ENCODE peak calls at places on chromosomes 16 and 17, in ten cellular contexts. X is lower lobe of right lung, P is breast epithelium, N is pancreas, Z is ascending aorta, R is PC-3, F is GM23338, S is adrenal gland, K is right atrium auricular region, V is body of pancreas. T is an unnamed sample.

GRCh38 chr16:83967838-83968482 is at the start of gene NECAB2:
- DNase-seq in X (peak; percentile 66), P (no peak), N (no peak), Z (no peak), R (peak; percentile 38), F (peak; percentile 56), S (peak; percentile 53), K (no peak), V (peak; percentile 38), T (peak; percentile 62)

GRCh38 chr17:75634754-75635609 is 1.7 kb downstream of the SMIM5 start:
- DNase-seq in X (peak; percentile 42), P (no peak), N (no peak), Z (no peak), R (no peak), F (no peak), S (no peak), K (no peak), V (no peak), T (no peak)

GRCh38 chr17:8832711-8833352 is 33.7 kb upstream of the MFSD6L start:
- DNase-seq in X (peak; percentile 57), P (no peak), N (no peak), Z (no peak), R (no peak), F (peak; percentile 85), S (no peak), K (no peak), V (no peak), T (no peak)

GRCh38 chr16:11205754-11206459 is 50.1 kb downstream of the SOCS1 start:
- DNase-seq in X (no peak), P (no peak), N (no peak), Z (no peak), R (no peak), F (peak; percentile 38), S (no peak), K (no peak), V (no peak), T (no peak)

GRCh38 chr17:45052052-45052772 is 780 bp upstream of the DCAKD start:
- DNase-seq in X (peak; percentile 55), P (no peak), N (peak; percentile 46), Z (peak; percentile 71), R (peak; percentile 27), F (peak; percentile 52), S (peak; percentile 61), K (no peak), V (peak; percentile 54), T (no peak)

GRCh38 chr17:45227631-45228120 is 6.0 kb downstream of the FMNL1 start:
- DNase-seq in X (no peak), P (no peak), N (no peak), Z (no peak), R (no peak), F (no peak), S (no peak), K (no peak), V (no peak), T (no peak)

GRCh38 chr17:39236383-39236927 is 10.7 kb upstream of the STAC2 start:
- DNase-seq in X (no peak), P (no peak), N (no peak), Z (peak; percentile 51), R (no peak), F (no peak), S (no peak), K (no peak), V (no peak), T (no peak)

GRCh38 chr16:66223176-66223780 is 143.2 kb upstream of the CDH5 start:
- DNase-seq in X (no peak), P (no peak), N (no peak), Z (peak; percentile 62), R (no peak), F (no peak), S (no peak), K (no peak), V (no peak), T (no peak)

GRCh38 chr16:57998484-57998883 is 2.0 kb downstream of the ZNF319 start:
- DNase-seq in X (peak; percentile 79), P (no peak), N (no peak), Z (no peak), R (peak; percentile 45), F (no peak), S (no peak), K (no peak), V (no peak), T (peak; percentile 46)

GRCh38 chr16:56311208-56312027 is 113.9 kb downstream of the AMFR start:
- DNase-seq in X (no peak), P (no peak), N (no peak), Z (no peak), R (no peak), F (peak; percentile 35), S (no peak), K (no peak), V (no peak), T (no peak)

GRCh38 chr17:34201225-34201624 is 53.9 kb upstream of the CCL2 start:
- DNase-seq in X (no peak), P (no peak), N (no peak), Z (no peak), R (no peak), F (no peak), S (no peak), K (no peak), V (no peak), T (no peak)

GRCh38 chr16:19114359-19115147 is 789 bp downstream of the ITPRIPL2 start:
- DNase-seq in X (peak; percentile 78), P (peak; percentile 68), N (peak; percentile 55), Z (peak; percentile 71), R (peak; percentile 34), F (peak; percentile 84), S (peak; percentile 74), K (peak; percentile 74), V (peak; percentile 53), T (peak; percentile 62)

GRCh38 chr17:57668332-57668731 is 76.8 kb downstream of the CCDC182 start:
- DNase-seq in X (no peak), P (peak; percentile 1), N (no peak), Z (peak; percentile 13), R (no peak), F (no peak), S (peak; percentile 0), K (peak; percentile 32), V (no peak), T (no peak)
- H3K4me1 ChIP-seq in X (peaks cover 13% of the 10 kb centered on the region), P (no peaks in the 10 kb centered on the region), N (no peaks in the 10 kb centered on the region), Z (no peaks in the 10 kb centered on the region), R (peaks cover 12% of the 10 kb centered on the region), F (peaks cover 28% of the 10 kb centered on the region), S (peaks cover 51% of the 10 kb centered on the region), K (no peaks in the 10 kb centered on the region), V (peaks cover 11% of the 10 kb centered on the region), T (peaks cover 40% of the 10 kb centered on the region)

DNA sequence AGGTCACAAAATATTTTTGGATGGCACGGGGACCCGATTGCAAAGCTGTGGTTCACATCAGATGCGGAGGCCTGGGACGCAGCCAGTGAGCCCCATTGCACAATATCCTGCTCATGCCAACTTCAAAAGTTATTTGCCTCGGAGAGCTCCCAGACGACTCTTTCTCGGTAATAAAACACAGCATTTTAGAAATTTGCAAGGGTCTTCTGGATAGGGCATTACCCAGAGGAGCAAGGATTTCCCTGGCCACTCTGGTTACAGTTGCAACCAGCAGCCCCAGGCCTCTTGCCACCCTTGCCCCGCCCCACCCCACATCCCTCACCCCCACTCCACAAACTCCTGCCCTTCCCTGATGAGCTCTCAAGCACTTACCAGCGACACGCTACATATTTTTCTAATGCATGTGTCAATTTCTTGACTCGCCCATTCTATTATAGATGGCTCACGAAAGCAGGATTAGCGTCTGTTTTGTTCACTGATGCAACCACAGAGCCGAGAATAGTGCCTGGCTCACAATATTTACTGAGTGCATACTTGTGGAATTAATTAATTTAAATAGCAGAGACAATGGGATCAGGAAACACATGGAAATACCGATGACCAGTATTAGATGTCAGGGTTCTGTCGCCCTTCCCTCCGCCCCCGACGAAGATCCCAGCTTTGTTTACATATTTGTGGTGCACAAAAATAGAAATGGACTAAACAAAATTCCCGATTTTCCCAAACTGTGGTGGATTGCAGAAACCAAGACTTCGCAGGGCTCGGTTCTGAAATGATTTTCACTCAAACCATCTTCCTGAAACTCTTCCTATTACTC is 62.4 kb downstream of the ADCY9 start:
- DNase-seq in X (peak; percentile 71), P (peak; percentile 86), N (peak; percentile 57), Z (peak; percentile 91), R (peak; percentile 39), F (no peak), S (peak; percentile 85), K (no peak), V (peak; percentile 70), T (peak; percentile 71)
- H3K4me3 ChIP-seq in X (peak overlapping the region; percentile 31), P (peak overlapping the region; percentile 44), N (no peak overlapping the region), Z (peak overlapping the region; percentile 50), R (peak overlapping the region; percentile 51), F (no peak overlapping the region), S (no peak overlapping the region), K (no peak overlapping the region), V (no peak overlapping the region), T (peak overlapping the region; percentile 55)

DNA sequence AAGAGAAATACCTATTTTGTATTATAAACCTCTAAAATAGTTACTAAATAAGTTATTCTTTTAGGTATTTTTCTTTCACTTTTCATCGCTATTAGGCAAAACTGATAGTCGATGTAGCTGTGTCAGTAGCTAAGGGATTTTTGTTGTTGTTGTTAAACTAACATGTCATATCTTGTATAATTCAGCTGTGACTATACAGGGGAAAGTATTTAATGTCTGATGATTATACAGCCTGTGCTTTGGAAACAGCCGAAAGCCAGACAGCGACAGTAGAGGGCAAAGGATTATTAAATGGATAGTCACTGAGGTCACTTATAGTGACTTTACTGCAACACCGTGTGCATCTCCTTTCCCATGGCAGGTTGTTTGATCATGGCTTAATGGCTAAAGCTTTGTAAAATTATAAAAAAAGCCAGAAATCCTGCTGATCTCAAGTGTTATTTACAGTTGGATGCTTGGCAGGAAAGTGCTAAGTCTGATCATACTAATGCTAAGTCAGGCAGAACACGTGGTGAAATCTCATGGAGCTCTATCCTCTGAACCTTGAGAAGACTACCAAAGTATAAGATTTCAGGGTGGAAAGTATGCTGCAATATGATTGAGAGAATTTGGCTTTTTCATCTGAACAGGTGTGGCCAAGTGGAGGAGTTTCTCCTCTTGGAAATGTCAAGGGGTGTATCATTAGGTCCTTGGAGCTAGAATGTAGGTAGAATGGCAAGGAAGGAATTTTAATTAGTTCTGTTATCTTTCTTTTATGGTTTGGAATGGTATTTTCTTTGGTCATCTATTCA is 88.4 kb downstream of the FTO start:
- DNase-seq in X (no peak), P (no peak), N (no peak), Z (no peak), R (no peak), F (no peak), S (no peak), K (no peak), V (no peak), T (no peak)
- H3K27ac ChIP-seq in X (no peak overlapping the region), P (no peak overlapping the region), N (no peak overlapping the region), Z (no peak overlapping the region), R (no peak overlapping the region), F (no peak overlapping the region), S (no peak overlapping the region), K (no peak overlapping the region), V (no peak overlapping the region), T (no peak overlapping the region)

DNA sequence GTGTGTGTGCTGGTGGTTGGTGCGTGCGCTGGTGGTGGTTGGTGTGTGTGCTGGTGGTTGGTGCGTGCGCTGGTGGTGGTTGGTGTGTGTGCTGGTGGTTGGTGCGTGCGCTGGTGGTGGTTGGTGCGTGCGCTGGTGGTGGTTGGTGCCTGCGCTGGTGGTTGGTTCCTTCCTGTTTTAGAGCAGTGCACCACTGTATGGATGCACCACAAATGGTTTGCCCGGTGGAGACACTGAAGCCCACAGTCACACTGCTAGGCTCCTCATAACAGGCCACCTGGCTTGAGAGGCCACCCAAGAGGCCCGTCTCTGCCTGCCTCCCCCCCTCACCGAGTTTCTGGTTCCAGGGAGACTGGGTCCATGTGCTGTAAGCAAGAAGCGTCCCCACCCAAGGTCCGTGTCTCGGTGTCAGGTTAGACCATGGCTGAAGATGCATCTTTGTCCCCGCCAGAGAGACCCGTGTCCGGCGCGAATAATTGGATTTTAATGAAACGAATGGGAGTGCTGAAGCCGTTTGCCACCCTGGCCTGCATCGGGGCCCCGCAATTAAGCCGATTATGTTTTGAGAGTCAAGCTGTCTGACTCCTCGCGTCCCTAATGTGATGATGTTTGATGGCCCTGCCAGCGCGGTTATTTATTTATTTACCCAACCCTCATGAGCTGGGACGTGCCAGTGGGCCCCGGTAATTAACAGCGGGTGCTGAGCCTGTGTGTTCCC is 161.3 kb upstream of the GSE1 start:
- DNase-seq in X (no peak), P (no peak), N (no peak), Z (no peak), R (no peak), F (no peak), S (no peak), K (no peak), V (no peak), T (no peak)
- H3K4me1 ChIP-seq in X (peaks cover 24% of the 10 kb centered on the region), P (peaks cover 16% of the 10 kb centered on the region), N (peaks cover 15% of the 10 kb centered on the region), Z (peaks cover 8% of the 10 kb centered on the region), R (no peaks in the 10 kb centered on the region), F (peaks cover 15% of the 10 kb centered on the region), S (peaks cover 12% of the 10 kb centered on the region), K (no peaks in the 10 kb centered on the region), V (peaks cover 30% of the 10 kb centered on the region), T (peaks cover 4% of the 10 kb centered on the region)